ENCODE peak calls at places on chromosomes 1 and 21, in four cellular contexts. F is amniotic stem cell; T is activated naive CD4-positive, alpha-beta T cell treated with anti-CD3 and anti-CD28 coated beads for 36 hours; Z is heart left ventricle. S is an unnamed sample.

GRCh38 chr1:28243685-28244439 is 7.9 kb downstream of the ATP5IF1 start:
- DNase-seq in Z (no peak), F (no peak), T (no peak), S (no peak)

GRCh38 chr1:48916121-48917069 is 139.7 kb upstream of the BEND5 start:
- DNase-seq in F (peak), Z (no peak), T (no peak), S (no peak)

GRCh38 chr1:44300882-44301281 is 54.2 kb downstream of the ERI3 start:
- DNase-seq in T (no peak), F (no peak), Z (no peak), S (no peak)

GRCh38 chr1:212124891-212125582 is 89.5 kb downstream of the DTL start:
- DNase-seq in F (no peak), Z (no peak), T (peak), S (no peak)

GRCh38 chr1:6330410-6330827 is 63.1 kb downstream of the ACOT7 start:
- DNase-seq in T (no peak), Z (no peak), F (no peak), S (no peak)

GRCh38 chr1:167795810-167796740 is 74.3 kb downstream of the MPZL1 start:
- DNase-seq in Z (peak), F (no peak), T (no peak), S (no peak)

GRCh38 chr1:178472531-178472930 is 24.2 kb downstream of the CLEC20A start:
- DNase-seq in F (no peak), T (no peak), Z (no peak), S (no peak)

GRCh38 chr1:162722036-162722435 is 68.5 kb upstream of the HSD17B7 start:
- DNase-seq in F (no peak), T (no peak), Z (no peak), S (no peak)

GRCh38 chr1:7478797-7479499 is 292.1 kb upstream of the VAMP3 start:
- DNase-seq in F (peak), T (no peak), Z (peak), S (peak)

GRCh38 chr1:47514229-47514628 is 76.4 kb downstream of the FOXD2 start:
- DNase-seq in F (no peak), T (no peak), Z (no peak), S (no peak)

GRCh38 chr1:32062867-32063230 is 9.9 kb upstream of the TMEM39B start:
- DNase-seq in Z (no peak), T (no peak), F (no peak), S (no peak)

GRCh38 chr1:184465489-184466146 is 78.8 kb downstream of the C1orf21 start:
- DNase-seq in T (no peak), F (no peak), Z (peak), S (no peak)

GRCh38 chr1:180530501-180530900 is 28.1 kb upstream of the ACBD6 start:
- DNase-seq in T (no peak), Z (peak), F (no peak), S (no peak)

GRCh38 chr1:21325731-21326387 is 35.6 kb upstream of the ECE1 start:
- DNase-seq in T (no peak), Z (no peak), F (no peak), S (peak)

GRCh38 chr1:27561126-27561899 is 42.6 kb downstream of the AHDC1 start:
- DNase-seq in Z (no peak), F (no peak), T (no peak), S (peak)

GRCh38 chr1:233237623-233238022 is 57.9 kb downstream of the PCNX2 start:
- DNase-seq in T (no peak), F (no peak), Z (no peak), S (no peak)

GRCh38 chr1:201119206-201119814 is 7.1 kb upstream of the CACNA1S start:
- DNase-seq in T (peak), F (no peak), Z (no peak), S (peak)

GRCh38 chr1:163047951-163048659 is 21.1 kb upstream of the RGS4 start:
- DNase-seq in F (peak), T (no peak), Z (no peak), S (no peak)

GRCh38 chr1:241702436-241702835 is 50.4 kb downstream of the WDR64 start:
- DNase-seq in F (peak), T (no peak), Z (no peak), S (no peak)

GRCh38 chr21:32819702-32820101 is 48.1 kb upstream of the PAXBP1 start:
- DNase-seq in F (peak), Z (peak), T (no peak), S (no peak)

GRCh38 chr21:21715286-21715969 is 717.2 kb downstream of the NCAM2 start:
- DNase-seq in Z (no peak), F (peak), T (no peak), S (no peak)

GRCh38 chr1:32769524-32770220 is 47.5 kb downstream of the YARS1 start:
- DNase-seq in F (no peak), Z (no peak), T (no peak), S (no peak)

GRCh38 chr1:118077331-118078055 is 107.5 kb downstream of the SPAG17 start:
- DNase-seq in Z (no peak), T (no peak), F (no peak), S (no peak)

GRCh38 chr1:187047298-187047697 is 218.5 kb downstream of the PLA2G4A start:
- DNase-seq in Z (no peak), T (no peak), F (no peak), S (no peak)

GRCh38 chr1:30083800-30084464 is 639.5 kb downstream of the MATN1 start:
- DNase-seq in Z (no peak), F (peak), T (no peak), S (no peak)

GRCh38 chr1:194533641-194534040 is 1347.2 kb upstream of the B3GALT2 start:
- DNase-seq in F (no peak), T (no peak), Z (no peak), S (no peak)

GRCh38 chr21:37496972-37497371 is 130.4 kb downstream of the DYRK1A start:
- DNase-seq in F (no peak), T (no peak), Z (no peak), S (no peak)

GRCh38 chr1:212542761-212543187 is 65.8 kb upstream of the ATF3 start:
- DNase-seq in T (no peak), F (no peak), Z (no peak), S (no peak)

GRCh38 chr1:178189814-178190213 is 95.9 kb downstream of the RASAL2 start:
- DNase-seq in Z (no peak), T (peak), F (no peak), S (no peak)

GRCh38 chr21:28904961-28905435 is 87.7 kb downstream of the LTN1 start:
- DNase-seq in Z (no peak), F (no peak), T (no peak), S (no peak)

GRCh38 chr1:94398356-94398755 is 19.8 kb upstream of the ABCD3 start:
- DNase-seq in T (no peak), F (no peak), Z (no peak), S (no peak)

GRCh38 chr1:31957701-31958674 is 19.8 kb upstream of the PTP4A2 start:
- DNase-seq in F (no peak), T (peak), Z (no peak), S (no peak)

GRCh38 chr1:59936358-59936821 is 9.8 kb upstream of the CYP2J2 start:
- DNase-seq in F (no peak), Z (no peak), T (no peak), S (no peak)

GRCh38 chr21:46000182-46000730 is 18.7 kb downstream of the COL6A1 start:
- DNase-seq in Z (no peak), F (no peak), T (no peak), S (no peak)

S was measured in Right ventricle myocardium inferior.